ENCODE peak calls at places on chromosome 18, in seven cellular contexts. Q is fibroblast of lung, I is esophagus muscularis mucosa, B is GM23338, C is tibial artery, T is MM.1S, Z is Caco-2. Y is an unnamed sample.

GRCh38 chr18:45910405-45911023 is 56.6 kb downstream of the EPG5 start:
- DNase-seq in Q (peak; percentile 26), I (no peak), B (peak; percentile 81), C (no peak), T (peak; percentile 51), Z (peak; percentile 51), Y (peak; percentile 44)

GRCh38 chr18:76678248-76678647 is 144.1 kb upstream of the ZNF236 start:
- DNase-seq in Q (no peak), I (no peak), B (no peak), C (peak; percentile 37), T (no peak), Z (no peak), Y (no peak)

GRCh38 chr18:43303376-43303775 is 26.1 kb upstream of the SYT4 start:
- DNase-seq in Q (no peak), I (no peak), B (no peak), C (no peak), T (no peak), Z (no peak), Y (no peak)

GRCh38 chr18:45019469-45019868 is 338.8 kb downstream of the SETBP1 start:
- DNase-seq in Q (no peak), I (no peak), B (no peak), C (no peak), T (no peak), Z (no peak), Y (no peak)

GRCh38 chr18:32380559-32380958 is 90.1 kb downstream of the GAREM1 start:
- DNase-seq in Q (no peak), I (no peak), B (peak; percentile 40), C (no peak), T (no peak), Z (no peak), Y (no peak)

GRCh38 chr18:21740724-21741510 is at the start of gene MIB1:
- DNase-seq in Q (no peak), I (peak; percentile 100), B (no peak), C (peak; percentile 45), T (no peak), Z (no peak), Y (peak; percentile 99)

GRCh38 chr18:22572321-22572720 is 154.6 kb upstream of the CTAGE1 start:
- DNase-seq in Q (no peak), I (no peak), B (no peak), C (no peak), T (no peak), Z (no peak), Y (no peak)

GRCh38 chr18:49866680-49867079 is 53.3 kb upstream of the ACAA2 start:
- DNase-seq in Q (no peak), I (no peak), B (no peak), C (no peak), T (no peak), Z (no peak), Y (no peak)

GRCh38 chr18:73973972-73974371 is 173.7 kb downstream of the FBXO15 start:
- DNase-seq in Q (no peak), I (peak; percentile 75), B (no peak), C (no peak), T (no peak), Z (no peak), Y (no peak)

GRCh38 chr18:8696749-8697211 is 8.6 kb upstream of the MTCL1 start:
- DNase-seq in Q (peak; percentile 36), I (peak; percentile 96), B (peak; percentile 72), C (peak; percentile 75), T (peak; percentile 72), Z (peak; percentile 89), Y (peak; percentile 68)

GRCh38 chr18:8196238-8196637 is 413.0 kb upstream of the RAB12 start:
- DNase-seq in Q (no peak), I (no peak), B (no peak), C (no peak), T (no peak), Z (no peak), Y (no peak)

GRCh38 chr18:23388357-23388756 is 64.7 kb upstream of the RIOK3 start:
- DNase-seq in Q (no peak), I (no peak), B (no peak), C (no peak), T (no peak), Z (no peak), Y (no peak)

GRCh38 chr18:56315363-56315762 is 323.0 kb downstream of the TXNL1 start:
- DNase-seq in Q (peak; percentile 64), I (no peak), B (no peak), C (no peak), T (no peak), Z (no peak), Y (no peak)

GRCh38 chr18:43525149-43525548 is 247.9 kb upstream of the SYT4 start:
- DNase-seq in Q (no peak), I (no peak), B (no peak), C (no peak), T (no peak), Z (no peak), Y (no peak)

GRCh38 chr18:9722691-9723090 is 14.6 kb downstream of the RAB31 start:
- DNase-seq in Q (no peak), I (no peak), B (peak; percentile 64), C (no peak), T (no peak), Z (peak; percentile 78), Y (no peak)

GRCh38 chr18:2104620-2105462 is 466.5 kb downstream of the METTL4 start:
- DNase-seq in Q (peak; percentile 20), I (no peak), B (peak; percentile 73), C (no peak), T (peak; percentile 43), Z (peak; percentile 61), Y (peak; percentile 26)
- TF ChIP-seq CTCF in Q (peak; percentile 61), I (peak; percentile 28), B (peak; percentile 92), C (no peak), T (peak; percentile 83), Z (peak; percentile 73), Y (peak; percentile 67)

DNA sequence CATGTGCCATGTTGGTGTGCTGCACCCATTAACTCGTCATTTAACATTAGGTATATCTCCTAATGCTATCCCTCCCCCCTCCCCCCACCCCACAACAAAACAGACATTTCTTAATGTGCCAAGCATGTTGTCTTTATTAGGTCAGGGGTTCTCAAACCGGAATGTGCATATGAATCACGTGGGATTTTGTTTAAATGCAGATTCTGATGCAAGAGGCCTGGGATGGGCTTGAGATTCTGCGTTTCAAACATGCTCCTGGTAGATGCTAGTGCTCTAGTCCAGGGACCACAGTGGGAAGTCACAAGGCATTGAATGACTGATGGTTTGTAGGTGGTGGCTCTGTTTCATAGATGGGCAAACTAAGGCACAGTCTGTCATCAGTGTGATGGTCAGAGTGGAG is 184.7 kb downstream of the SMAD7 start:
- DNase-seq in Q (no peak), I (no peak), B (no peak), C (no peak), T (no peak), Z (no peak), Y (no peak)
- TF ChIP-seq CTCF in Q (no peak), I (no peak), B (no peak), C (no peak), T (no peak), Z (no peak), Y (no peak)

GRCh38 chr18:64019922-64020756 is 50.3 kb downstream of the SERPINB8 start:
- DNase-seq in Q (no peak), I (no peak), B (peak; percentile 48), C (no peak), T (no peak), Z (no peak), Y (no peak)

DNA sequence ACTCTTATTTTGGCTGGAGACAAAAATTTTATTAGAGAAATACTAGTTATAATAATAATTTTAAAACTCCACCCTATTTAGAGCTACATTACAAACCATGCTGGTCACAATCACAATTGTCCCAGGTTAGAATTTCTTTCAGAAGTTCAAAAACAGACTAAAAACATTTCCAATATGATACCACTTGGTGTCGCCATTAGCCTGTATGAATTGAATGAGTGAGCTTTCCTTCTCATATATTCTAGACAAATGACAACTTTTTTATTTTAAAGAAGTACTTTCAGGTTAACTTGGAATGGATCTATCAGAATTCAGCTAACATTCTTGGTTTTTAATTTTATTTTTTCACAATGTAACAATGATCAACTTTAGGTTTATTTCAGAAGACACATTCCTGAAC is 48.0 kb downstream of the SERPINB8 start:
- DNase-seq in Q (no peak), I (no peak), B (peak; percentile 60), C (no peak), T (peak; percentile 50), Z (peak; percentile 2), Y (no peak)
- TF ChIP-seq CTCF in Q (peak; percentile 52), I (no peak), B (peak; percentile 71), C (no peak), T (peak; percentile 60), Z (no peak), Y (peak; percentile 11)

DNA sequence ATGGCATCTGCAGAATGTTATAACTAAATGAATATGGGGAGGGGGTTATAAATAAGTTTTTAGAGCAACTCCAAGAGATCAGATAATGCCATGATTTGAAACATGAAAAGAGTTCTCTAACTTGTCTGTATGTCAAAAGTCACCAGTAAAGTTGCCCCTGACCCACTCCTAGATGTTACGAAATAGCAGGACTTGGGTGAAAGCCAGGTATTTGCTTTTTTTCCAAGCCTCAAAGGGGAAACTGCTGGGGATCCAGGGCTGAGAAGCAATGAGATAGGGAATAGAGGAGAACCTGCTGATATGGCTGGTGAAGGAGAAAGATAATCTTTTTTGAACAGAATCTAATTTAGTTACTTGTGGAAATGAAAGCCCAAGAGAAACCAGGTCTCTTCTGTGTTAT is 191.5 kb upstream of the CDH20 start:
- DNase-seq in Q (no peak), I (no peak), B (no peak), C (no peak), T (no peak), Z (no peak), Y (no peak)
- TF ChIP-seq CTCF in Q (no peak), I (no peak), B (no peak), C (no peak), T (no peak), Z (no peak), Y (no peak)